ENCODE peak calls at places on chromosomes 5 and 9, in four cellular contexts. One of them, this sample, is unnamed.

GRCh38 chr5:172833372-172833690 is 720 bp upstream of the ERGIC1 start:
- DNase-seq in cerebellar cortex: no peak
- DNase-seq in NCI-H1105: no peak
- DNase-seq in stimulated activated CD4-positive, alpha-beta T cell treated with anti-CD3 and anti-CD28 coated beads, Interleukin-15, amount 100 ng/mL, for 48 hours: no peak
- DNase-seq in this sample: no peak

GRCh38 chr9:70130266-70130665 is 86.6 kb downstream of the MAMDC2 start:
- DNase-seq in cerebellar cortex: no peak
- DNase-seq in NCI-H1105: no peak
- DNase-seq in stimulated activated CD4-positive, alpha-beta T cell treated with anti-CD3 and anti-CD28 coated beads, Interleukin-15, amount 100 ng/mL, for 48 hours: no peak
- DNase-seq in this sample: no peak

GRCh38 chr9:69386651-69387050 is 61.6 kb downstream of the ENTREP1 start:
- DNase-seq in cerebellar cortex: no peak
- DNase-seq in NCI-H1105: no peak
- DNase-seq in stimulated activated CD4-positive, alpha-beta T cell treated with anti-CD3 and anti-CD28 coated beads, Interleukin-15, amount 100 ng/mL, for 48 hours: no peak
- DNase-seq in this sample: no peak

GRCh38 chr9:93262537-93263310 is 78.8 kb downstream of the WNK2 start:
- DNase-seq in cerebellar cortex: peak; percentile 13
- DNase-seq in NCI-H1105: no peak
- DNase-seq in stimulated activated CD4-positive, alpha-beta T cell treated with anti-CD3 and anti-CD28 coated beads, Interleukin-15, amount 100 ng/mL, for 48 hours: no peak
- DNase-seq in this sample: no peak

GRCh38 chr5:138663561-138663960 is 88.4 kb upstream of the HSPA9 start:
- DNase-seq in cerebellar cortex: no peak
- DNase-seq in NCI-H1105: no peak
- DNase-seq in stimulated activated CD4-positive, alpha-beta T cell treated with anti-CD3 and anti-CD28 coated beads, Interleukin-15, amount 100 ng/mL, for 48 hours: no peak
- DNase-seq in this sample: no peak

GRCh38 chr5:69335341-69335975 is 2.9 kb upstream of the CCDC125 start:
- DNase-seq in cerebellar cortex: no peak
- DNase-seq in NCI-H1105: no peak
- DNase-seq in stimulated activated CD4-positive, alpha-beta T cell treated with anti-CD3 and anti-CD28 coated beads, Interleukin-15, amount 100 ng/mL, for 48 hours: no peak
- DNase-seq in this sample: no peak

GRCh38 chr5:111960466-111961215 is 203.6 kb upstream of the NREP start:
- DNase-seq in cerebellar cortex: no peak
- DNase-seq in NCI-H1105: no peak
- DNase-seq in stimulated activated CD4-positive, alpha-beta T cell treated with anti-CD3 and anti-CD28 coated beads, Interleukin-15, amount 100 ng/mL, for 48 hours: no peak
- DNase-seq in this sample: no peak

GRCh38 chr5:116135344-116135743 is 50.5 kb downstream of the COMMD10 start:
- DNase-seq in cerebellar cortex: no peak
- DNase-seq in NCI-H1105: no peak
- DNase-seq in stimulated activated CD4-positive, alpha-beta T cell treated with anti-CD3 and anti-CD28 coated beads, Interleukin-15, amount 100 ng/mL, for 48 hours: no peak
- DNase-seq in this sample: no peak

GRCh38 chr5:74310386-74310785 is 330.1 kb downstream of the ENC1 start:
- DNase-seq in cerebellar cortex: no peak
- DNase-seq in NCI-H1105: no peak
- DNase-seq in stimulated activated CD4-positive, alpha-beta T cell treated with anti-CD3 and anti-CD28 coated beads, Interleukin-15, amount 100 ng/mL, for 48 hours: no peak
- DNase-seq in this sample: no peak

GRCh38 chr9:23842531-23843129 is 16.6 kb upstream of the ELAVL2 start:
- DNase-seq in cerebellar cortex: no peak
- DNase-seq in NCI-H1105: no peak
- DNase-seq in stimulated activated CD4-positive, alpha-beta T cell treated with anti-CD3 and anti-CD28 coated beads, Interleukin-15, amount 100 ng/mL, for 48 hours: no peak
- DNase-seq in this sample: no peak

GRCh38 chr9:137241490-137242328 is 622 bp downstream of the TUBB4B start:
- DNase-seq in cerebellar cortex: no peak
- DNase-seq in NCI-H1105: no peak
- DNase-seq in stimulated activated CD4-positive, alpha-beta T cell treated with anti-CD3 and anti-CD28 coated beads, Interleukin-15, amount 100 ng/mL, for 48 hours: peak; percentile 43
- DNase-seq in this sample: peak; percentile 61

GRCh38 chr9:87581513-87581912 is 83.8 kb downstream of the DAPK1 start:
- DNase-seq in cerebellar cortex: no peak
- DNase-seq in NCI-H1105: no peak
- DNase-seq in stimulated activated CD4-positive, alpha-beta T cell treated with anti-CD3 and anti-CD28 coated beads, Interleukin-15, amount 100 ng/mL, for 48 hours: no peak
- DNase-seq in this sample: no peak

GRCh38 chr5:168443950-168444700 is 42.1 kb upstream of the RARS1 start:
- DNase-seq in cerebellar cortex: no peak
- DNase-seq in NCI-H1105: no peak
- DNase-seq in stimulated activated CD4-positive, alpha-beta T cell treated with anti-CD3 and anti-CD28 coated beads, Interleukin-15, amount 100 ng/mL, for 48 hours: no peak
- DNase-seq in this sample: no peak

GRCh38 chr5:68875351-68875750 is 218.5 kb upstream of the SLC30A5 start:
- DNase-seq in cerebellar cortex: no peak
- DNase-seq in NCI-H1105: no peak
- DNase-seq in stimulated activated CD4-positive, alpha-beta T cell treated with anti-CD3 and anti-CD28 coated beads, Interleukin-15, amount 100 ng/mL, for 48 hours: no peak
- DNase-seq in this sample: no peak

GRCh38 chr5:124133406-124133805 is 613.0 kb downstream of the ZNF608 start:
- DNase-seq in cerebellar cortex: no peak
- DNase-seq in NCI-H1105: no peak
- DNase-seq in stimulated activated CD4-positive, alpha-beta T cell treated with anti-CD3 and anti-CD28 coated beads, Interleukin-15, amount 100 ng/mL, for 48 hours: no peak
- DNase-seq in this sample: no peak

GRCh38 chr5:20266068-20266467 is 278.1 kb upstream of the CDH18 start:
- DNase-seq in cerebellar cortex: no peak
- DNase-seq in NCI-H1105: no peak
- DNase-seq in stimulated activated CD4-positive, alpha-beta T cell treated with anti-CD3 and anti-CD28 coated beads, Interleukin-15, amount 100 ng/mL, for 48 hours: no peak
- DNase-seq in this sample: no peak

GRCh38 chr5:74288448-74289109 is 351.9 kb downstream of the ENC1 start:
- DNase-seq in cerebellar cortex: no peak
- DNase-seq in NCI-H1105: no peak
- DNase-seq in stimulated activated CD4-positive, alpha-beta T cell treated with anti-CD3 and anti-CD28 coated beads, Interleukin-15, amount 100 ng/mL, for 48 hours: no peak
- DNase-seq in this sample: no peak

GRCh38 chr5:88190106-88190834 is 78.4 kb downstream of the TMEM161B start:
- DNase-seq in cerebellar cortex: peak; percentile 28
- DNase-seq in NCI-H1105: no peak
- DNase-seq in stimulated activated CD4-positive, alpha-beta T cell treated with anti-CD3 and anti-CD28 coated beads, Interleukin-15, amount 100 ng/mL, for 48 hours: no peak
- DNase-seq in this sample: peak; percentile 16

GRCh38 chr9:135152608-135153337 is 65.3 kb downstream of the OLFM1 start:
- DNase-seq in cerebellar cortex: no peak
- DNase-seq in NCI-H1105: peak; percentile 18
- DNase-seq in stimulated activated CD4-positive, alpha-beta T cell treated with anti-CD3 and anti-CD28 coated beads, Interleukin-15, amount 100 ng/mL, for 48 hours: no peak
- DNase-seq in this sample: no peak

GRCh38 chr5:137415231-137415681 is 83.9 kb downstream of the SPOCK1 start:
- DNase-seq in cerebellar cortex: no peak
- DNase-seq in NCI-H1105: no peak
- DNase-seq in stimulated activated CD4-positive, alpha-beta T cell treated with anti-CD3 and anti-CD28 coated beads, Interleukin-15, amount 100 ng/mL, for 48 hours: no peak
- DNase-seq in this sample: no peak

GRCh38 chr5:32753765-32754164 is 42.6 kb downstream of the NPR3 start:
- DNase-seq in cerebellar cortex: no peak
- DNase-seq in NCI-H1105: no peak
- DNase-seq in stimulated activated CD4-positive, alpha-beta T cell treated with anti-CD3 and anti-CD28 coated beads, Interleukin-15, amount 100 ng/mL, for 48 hours: no peak
- DNase-seq in this sample: no peak

GRCh38 chr5:134020188-134020587 is 15.4 kb upstream of the VDAC1 start:
- DNase-seq in cerebellar cortex: no peak
- DNase-seq in NCI-H1105: no peak
- DNase-seq in stimulated activated CD4-positive, alpha-beta T cell treated with anti-CD3 and anti-CD28 coated beads, Interleukin-15, amount 100 ng/mL, for 48 hours: no peak
- DNase-seq in this sample: no peak

GRCh38 chr5:429453-430188 is 13.4 kb upstream of the EXOC3 start:
- DNase-seq in cerebellar cortex: no peak
- DNase-seq in NCI-H1105: no peak
- DNase-seq in stimulated activated CD4-positive, alpha-beta T cell treated with anti-CD3 and anti-CD28 coated beads, Interleukin-15, amount 100 ng/mL, for 48 hours: no peak
- DNase-seq in this sample: no peak

This sample was measured in stimulated activated naive CD4-positive, alpha-beta T cell treated with Interleukin-2 at 50 U/mL for 16 hours.